ENCODE peak calls at places on chromosomes 7 and 10, in seven cellular contexts. G, K, S, J, M, F and V are unnamed samples.

GRCh38 chr7:101386558-101387199 is 24.0 kb downstream of the COL26A1 start:
- DNase-seq in F (no peak), M (peak), K (no peak), S (peak), G (no peak), J (no peak), V (no peak)

GRCh38 chr10:102045292-102045691 is 10.7 kb downstream of the ARMH3 start:
- DNase-seq in M (no peak), S (no peak), G (no peak), K (no peak), J (no peak), F (no peak), V (no peak)

GRCh38 chr10:6071181-6072175 is 9.3 kb upstream of the IL2RA start:
- DNase-seq in M (peak), K (peak), J (no peak), S (peak), G (peak), F (no peak), V (no peak)

GRCh38 chr7:55387062-55387965 is 22.2 kb downstream of the LANCL2 start:
- DNase-seq in M (peak), G (no peak), K (peak), S (no peak), F (no peak), J (peak), V (peak)

GRCh38 chr10:55098452-55098851 is 297.4 kb upstream of the PCDH15 start:
- DNase-seq in G (peak), K (no peak), J (no peak), M (no peak), F (no peak), S (no peak), V (no peak)

GRCh38 chr7:44580945-44581344 is 1.1 kb downstream of the TMED4 start:
- DNase-seq in M (no peak), G (peak), F (no peak), J (no peak), S (no peak), K (no peak), V (no peak)

GRCh38 chr7:155166673-155167370 is 96.7 kb downstream of the HTR5A start:
- DNase-seq in K (no peak), S (no peak), F (no peak), G (peak), M (peak), J (peak), V (no peak)

GRCh38 chr7:31883761-31884164 is 186.4 kb downstream of the PDE1C start:
- DNase-seq in M (peak), J (peak), G (no peak), K (no peak), F (no peak), S (no peak), V (no peak)

GRCh38 chr7:150451833-150452431 is 1.5 kb downstream of the GIMAP8 start:
- DNase-seq in M (peak), F (no peak), G (no peak), J (no peak), K (no peak), S (no peak), V (no peak)

GRCh38 chr7:69695998-69696657 is 97.9 kb downstream of the AUTS2 start:
- DNase-seq in M (peak), J (no peak), K (peak), S (peak), F (no peak), G (no peak), V (peak)

GRCh38 chr7:149883049-149883439 is 9.3 kb downstream of the ATP6V0E2 start:
- DNase-seq in S (no peak), M (peak), J (no peak), G (no peak), K (no peak), F (no peak), V (no peak)

GRCh38 chr7:94062372-94062771 is 58.2 kb upstream of the BET1 start:
- DNase-seq in K (no peak), J (no peak), F (no peak), G (no peak), S (no peak), M (no peak), V (no peak)

GRCh38 chr7:84953294-84953693 is 233.6 kb downstream of the SEMA3D start:
- DNase-seq in F (no peak), K (no peak), M (no peak), S (no peak), G (no peak), J (no peak), V (no peak)

GRCh38 chr7:155457544-155458316 is at the start of gene EN2:
- DNase-seq in K (no peak), J (no peak), M (no peak), S (no peak), F (no peak), G (no peak), V (no peak)

GRCh38 chr7:96075510-96076349 is 246.2 kb downstream of the SLC25A13 start:
- DNase-seq in F (no peak), G (peak), S (peak), M (peak), J (peak), K (peak), V (peak)

GRCh38 chr7:117325836-117326235 is 3.0 kb upstream of the WNT2 start:
- DNase-seq in M (no peak), S (no peak), F (peak), G (no peak), J (peak), K (no peak), V (no peak)

GRCh38 chr10:120575411-120575810 is 118.4 kb downstream of the PLPP4 start:
- DNase-seq in G (no peak), F (no peak), K (no peak), M (no peak), S (no peak), J (no peak), V (no peak)

GRCh38 chr10:17785276-17785935 is 23.7 kb upstream of the MRC1 start:
- DNase-seq in J (no peak), G (no peak), S (no peak), F (no peak), M (no peak), K (no peak), V (no peak)

GRCh38 chr7:43463401-43463980 is 119.4 kb upstream of the STK17A start:
- DNase-seq in M (no peak), F (no peak), K (no peak), S (no peak), G (no peak), J (no peak), V (no peak)

GRCh38 chr10:78372806-78373205 is 339.1 kb downstream of the RPS24 start:
- DNase-seq in F (no peak), K (no peak), S (no peak), M (no peak), J (no peak), G (no peak), V (no peak)

GRCh38 chr7:142377567-142377966 is 119.7 kb upstream of the PRSS58 start:
- DNase-seq in K (no peak), M (no peak), G (no peak), F (no peak), J (no peak), S (no peak), V (no peak)

GRCh38 chr10:1268856-1269255 is 212.7 kb downstream of the WDR37 start:
- DNase-seq in M (peak), J (no peak), G (no peak), F (no peak), S (no peak), K (no peak), V (no peak)

GRCh38 chr7:25347360-25347759 is 119.1 kb upstream of the NPVF start:
- DNase-seq in K (no peak), F (no peak), J (no peak), S (no peak), G (no peak), M (no peak), V (no peak)

GRCh38 chr10:110522365-110522988 is 24.8 kb downstream of the DUSP5 start:
- DNase-seq in K (no peak), G (peak), S (no peak), M (no peak), J (peak), F (no peak), V (peak)

GRCh38 chr7:19747740-19748339 is 25.6 kb downstream of the TMEM196 start:
- DNase-seq in K (peak), G (no peak), F (peak), J (peak), M (peak), S (no peak), V (peak)

GRCh38 chr10:46542567-46543323 is 13.7 kb downstream of the GPRIN2 start:
- DNase-seq in J (no peak), S (no peak), G (peak), K (no peak), F (no peak), M (no peak), V (no peak)

GRCh38 chr10:48554246-48554645 is 50.6 kb downstream of the ARHGAP22 start:
- DNase-seq in K (no peak), J (no peak), G (peak), M (no peak), F (no peak), S (no peak), V (no peak)

GRCh38 chr7:31814187-31814586 is 127.2 kb downstream of the PPP1R17 start:
- DNase-seq in M (peak), J (peak), F (no peak), S (no peak), G (no peak), K (peak), V (no peak)

GRCh38 chr7:151809156-151809863 is 67.6 kb downstream of the PRKAG2 start:
- DNase-seq in M (no peak), K (no peak), G (no peak), J (no peak), F (no peak), S (no peak), V (no peak)

GRCh38 chr10:78045856-78046255 is 12.2 kb downstream of the RPS24 start:
- DNase-seq in F (no peak), G (no peak), K (no peak), J (no peak), S (no peak), M (no peak), V (no peak)

GRCh38 chr10:75853085-75853484 is 421.7 kb downstream of the LRMDA start:
- DNase-seq in K (no peak), S (no peak), M (no peak), J (peak), G (no peak), F (no peak), V (no peak)

GRCh38 chr10:22837351-22837750 is 90.5 kb upstream of the ARMC3 start:
- DNase-seq in S (no peak), M (no peak), G (no peak), J (no peak), K (no peak), F (no peak), V (no peak)

GRCh38 chr10:128474571-128474970 is 348.3 kb upstream of the MKI67 start:
- DNase-seq in F (no peak), G (no peak), K (no peak), M (no peak), J (no peak), S (no peak), V (no peak)

GRCh38 chr10:110919971-110920881 is 822 bp downstream of the SHOC2 start:
- DNase-seq in G (peak), M (peak), J (peak), K (peak), F (no peak), S (peak), V (peak)

GRCh38 chr7:26117970-26118369 is 34.0 kb upstream of the NFE2L3 start:
- DNase-seq in G (no peak), S (no peak), M (no peak), J (no peak), F (no peak), K (no peak), V (no peak)

GRCh38 chr10:34028936-34029335 is 694.5 kb upstream of the NRP1 start:
- DNase-seq in F (no peak), S (no peak), J (no peak), M (no peak), K (no peak), G (no peak), V (no peak)

GRCh38 chr10:34033067-34033466 is 698.6 kb upstream of the NRP1 start:
- DNase-seq in M (no peak), F (no peak), J (no peak), K (no peak), S (no peak), G (no peak), V (no peak)

GRCh38 chr10:34032564-34032963 is 698.1 kb upstream of the NRP1 start:
- DNase-seq in F (no peak), S (no peak), K (no peak), M (no peak), G (no peak), J (no peak), V (no peak)

GRCh38 chr10:34029455-34029854 is 695.0 kb upstream of the NRP1 start:
- DNase-seq in G (no peak), M (no peak), F (no peak), K (no peak), S (no peak), J (no peak), V (no peak)

GRCh38 chr10:34031410-34031809 is 696.9 kb upstream of the NRP1 start:
- DNase-seq in M (no peak), J (peak), G (peak), F (no peak), K (no peak), S (no peak), V (no peak)
- H3K4me3 ChIP-seq in M (no peak), J (no peak), G (no peak), F (no peak), K (no peak), S (no peak), V (no peak)

GRCh38 chr10:67837519-67838314 is at the start of gene DNAJC12:
- DNase-seq in K (peak), G (no peak), J (peak), M (peak), S (no peak), F (no peak), V (peak)
- H3K4me3 ChIP-seq in K (peak), G (no peak), J (peak), M (peak), S (no peak), F (peak), V (no peak)

GRCh38 chr10:51073461-51074237 is 638 bp upstream of the PRKG1 start:
- DNase-seq in S (no peak), G (peak), M (no peak), J (no peak), F (no peak), K (no peak), V (no peak)

GRCh38 chr10:51074238-51075028 is at the start of gene PRKG1:
- DNase-seq in S (no peak), F (no peak), M (no peak), G (peak), K (no peak), J (peak), V (no peak)

GRCh38 chr10:51075802-51076201 is 1.5 kb downstream of the PRKG1 start:
- DNase-seq in F (no peak), M (no peak), J (no peak), S (no peak), K (no peak), G (no peak), V (no peak)

GRCh38 chr10:51076442-51076841 is 2.2 kb downstream of the PRKG1 start:
- DNase-seq in M (no peak), K (no peak), S (no peak), F (no peak), J (no peak), G (no peak), V (no peak)

DNA sequence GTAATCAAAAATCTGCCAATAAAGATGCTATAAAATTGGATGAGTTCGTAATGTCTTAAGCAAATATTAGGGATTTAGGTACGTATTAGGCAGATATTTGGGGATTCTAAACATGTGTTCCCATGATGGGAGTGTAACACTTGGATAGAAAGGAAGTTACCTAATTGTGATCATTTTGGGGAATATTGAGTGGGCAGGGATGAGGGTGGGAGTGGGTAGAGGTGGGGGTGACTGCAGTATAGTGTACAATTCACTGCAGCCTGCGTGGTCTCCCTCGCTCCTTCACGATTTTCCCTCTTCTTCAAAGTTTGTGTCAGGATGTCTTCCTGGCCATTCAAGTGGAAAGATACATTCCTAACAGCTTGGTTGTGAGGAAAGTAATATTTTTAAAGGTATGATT is 1.3 kb upstream of the PRKG1 start:
- DNase-seq in M (no peak), F (no peak), K (no peak), J (no peak), G (no peak), S (no peak), V (no peak)
- H3K4me3 ChIP-seq in M (no peak), F (no peak), K (no peak), J (peak), G (no peak), S (no peak), V (no peak)

DNA sequence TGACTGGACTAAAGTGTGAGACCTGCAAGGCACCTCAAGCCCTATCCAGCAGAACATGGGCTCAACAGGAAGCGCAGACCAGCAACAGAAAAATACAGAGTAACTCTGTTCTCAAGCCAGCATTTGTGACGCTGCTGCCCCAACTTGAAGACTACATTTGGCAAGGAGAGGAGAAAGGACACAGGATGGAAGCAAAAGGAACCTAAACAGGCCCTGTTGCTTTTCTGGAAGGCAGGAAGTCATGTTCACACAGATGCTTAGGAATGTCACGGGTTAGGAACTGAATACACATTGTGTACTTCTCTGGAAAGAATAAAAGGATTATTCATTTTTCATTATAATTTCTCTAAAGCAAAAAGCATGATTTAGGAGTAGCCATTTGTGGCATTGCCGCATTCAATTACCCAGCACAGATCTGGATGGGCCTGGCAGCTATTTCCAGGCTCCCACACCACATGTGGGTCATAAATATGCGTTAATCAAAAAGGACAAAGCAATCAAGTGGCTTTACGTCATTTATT is 19.8 kb upstream of the TOMM7 start:
- DNase-seq in S (no peak), G (no peak), F (no peak), M (no peak), J (no peak), K (no peak), V (no peak)
- H3K4me3 ChIP-seq in S (no peak), G (no peak), F (no peak), M (no peak), J (no peak), K (no peak), V (no peak)

GRCh38 chr7:7237978-7238267 is 55.6 kb downstream of the C1GALT1 start:
- DNase-seq in F (no peak), J (no peak), K (no peak), G (no peak), S (no peak), M (no peak), V (no peak)
- H3K4me3 ChIP-seq in F (no peak), J (no peak), K (no peak), G (no peak), S (no peak), M (no peak), V (no peak)

GRCh38 chr7:107746006-107746405 is 2.1 kb downstream of the CBLL1 start:
- DNase-seq in G (no peak), S (no peak), K (no peak), J (no peak), M (no peak), F (no peak), V (no peak)
- H3K4me3 ChIP-seq in G (no peak), S (no peak), K (peak), J (peak), M (peak), F (no peak), V (no peak)